ENCODE peak calls at places on chromosome 18, in four cellular contexts. U is PC-9, A is upper lobe of right lung, V is transverse colon. D is an unnamed sample. For H3K27me3 and H3K4me1, the result is how much of the 10 kb centered on the place peaks cover.

GRCh38 chr18:47605093-47605492 is 325.4 kb downstream of the SMAD2 start:
- DNase-seq in U (no peak), A (no peak), V (no peak), D (no peak)

GRCh38 chr18:41842886-41843285 is 112.1 kb upstream of the PIK3C3 start:
- DNase-seq in U (no peak), A (no peak), V (no peak), D (no peak)

GRCh38 chr18:8635087-8635486 is 25.9 kb downstream of the RAB12 start:
- DNase-seq in U (no peak), A (no peak), V (no peak), D (no peak)

GRCh38 chr18:45654677-45655076 is 39.4 kb downstream of the SLC14A2 start:
- DNase-seq in U (no peak), A (no peak), V (no peak), D (no peak)

GRCh38 chr18:9043581-9043980 is 58.9 kb upstream of the NDUFV2 start:
- DNase-seq in U (no peak), A (no peak), V (no peak), D (no peak)

GRCh38 chr18:10797882-10798281 is 272.1 kb downstream of the NAPG start:
- DNase-seq in U (no peak), A (no peak), V (no peak), D (no peak)

GRCh38 chr18:79471048-79471447 is 75.3 kb downstream of the NFATC1 start:
- DNase-seq in U (no peak), A (no peak), V (no peak), D (no peak)

GRCh38 chr18:33578371-33579146 is 540 bp downstream of the ASXL3 start:
- DNase-seq in U (no peak), A (peak), V (peak), D (peak)

DNA sequence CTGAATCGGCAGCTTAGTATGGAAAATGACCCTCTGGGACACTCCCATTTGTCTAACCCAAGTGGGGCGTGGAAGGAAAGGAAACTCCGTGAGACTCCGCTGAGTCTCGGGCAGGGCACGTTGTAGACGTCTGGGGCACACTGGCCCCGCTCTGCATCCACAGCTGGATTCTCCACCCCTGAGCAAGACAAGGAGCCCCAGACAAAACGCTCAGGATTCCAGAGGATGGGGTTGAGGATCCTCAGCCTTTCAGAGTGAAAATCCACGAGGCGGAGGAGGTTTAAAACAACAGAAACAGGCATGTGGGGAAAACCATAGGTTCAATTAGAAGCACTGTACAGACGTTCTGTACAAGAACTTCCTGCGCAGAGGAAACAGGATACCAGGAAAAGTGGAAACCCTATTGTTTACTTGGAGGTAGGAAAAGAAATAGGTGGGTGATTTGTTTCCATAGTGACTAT is 124.9 kb upstream of the ZNF236 start:
- DNase-seq in U (no peak), A (peak), V (peak), D (no peak)
- H3K27me3 ChIP-seq in U (under half), A (under half), V (under half), D (under half)

GRCh38 chr18:23231340-23232021 is 96.2 kb downstream of the CABLES1 start:
- DNase-seq in U (peak), A (no peak), V (peak), D (peak)
- H3K4me1 ChIP-seq in U (under half), A (half or more), V (under half), D (half or more)

GRCh38 chr18:63185979-63186378 is 133.6 kb downstream of the BCL2 start:
- DNase-seq in U (no peak), A (no peak), V (no peak), D (no peak)
- H3K27ac ChIP-seq in U (no peak), A (no peak), V (peak), D (no peak)

GRCh38 chr18:13379930-13380665 is 161.5 kb downstream of the LDLRAD4 start:
- DNase-seq in U (no peak), A (no peak), V (no peak), D (no peak)

GRCh38 chr18:13377496-13377895 is 158.9 kb downstream of the LDLRAD4 start:
- DNase-seq in U (no peak), A (no peak), V (no peak), D (no peak)

GRCh38 chr18:13380671-13381070 is 162.1 kb downstream of the LDLRAD4 start:
- DNase-seq in U (no peak), A (no peak), V (no peak), D (no peak)

GRCh38 chr18:13378150-13378549 is 159.6 kb downstream of the LDLRAD4 start:
- DNase-seq in U (no peak), A (no peak), V (no peak), D (no peak)

GRCh38 chr18:13379062-13379800 is 160.7 kb downstream of the LDLRAD4 start:
- DNase-seq in U (no peak), A (no peak), V (no peak), D (no peak)
- H3K27me3 ChIP-seq in U (half or more), A (under half), V (under half), D (under half)

DNA sequence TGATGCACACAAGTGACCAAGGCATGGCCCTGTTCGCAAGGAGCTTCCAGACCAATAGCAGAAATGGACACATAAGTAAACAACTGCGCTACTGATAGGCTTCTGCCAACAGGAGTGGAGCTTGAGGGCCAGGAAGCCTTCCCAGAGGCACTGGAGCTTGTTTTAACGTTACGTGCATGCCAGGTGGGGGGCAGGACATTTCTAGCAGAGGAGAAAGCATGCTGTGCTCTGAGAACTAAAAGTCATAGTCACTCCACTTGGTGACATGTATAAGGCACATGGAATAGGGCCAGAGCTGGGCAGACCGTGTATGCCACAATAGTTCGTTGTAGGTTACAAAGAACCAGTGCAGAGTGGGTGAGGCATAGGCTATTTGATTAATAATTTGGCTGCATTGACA is 184.2 kb downstream of the NEDD4L start:
- DNase-seq in U (no peak), A (no peak), V (no peak), D (peak)
- H3K4me1 ChIP-seq in U (under half), A (under half), V (half or more), D (half or more)

GRCh38 chr18:3653859-3654441 is 204.0 kb downstream of the TGIF1 start:
- DNase-seq in U (no peak), A (no peak), V (no peak), D (no peak)

GRCh38 chr18:3654442-3655253 is 204.7 kb downstream of the TGIF1 start:
- DNase-seq in U (no peak), A (no peak), V (no peak), D (no peak)

GRCh38 chr18:3653263-3653858 is 203.4 kb downstream of the TGIF1 start:
- DNase-seq in U (no peak), A (no peak), V (no peak), D (no peak)

GRCh38 chr18:3651266-3651665 is 201.3 kb downstream of the TGIF1 start:
- DNase-seq in U (no peak), A (no peak), V (no peak), D (no peak)

GRCh38 chr18:3652380-3653262 is 202.6 kb downstream of the TGIF1 start:
- DNase-seq in U (peak), A (no peak), V (peak), D (no peak)
- H3K27ac ChIP-seq in U (peak), A (no peak), V (peak), D (no peak)

GRCh38 chr18:78240867-78241266 is 738.8 kb upstream of the SALL3 start:
- DNase-seq in U (no peak), A (no peak), V (no peak), D (no peak)

GRCh38 chr18:78242307-78242643 is 737.3 kb upstream of the SALL3 start:
- DNase-seq in U (no peak), A (no peak), V (peak), D (no peak)

GRCh38 chr18:78242796-78243195 is 736.8 kb upstream of the SALL3 start:
- DNase-seq in U (no peak), A (no peak), V (no peak), D (no peak)

GRCh38 chr18:78240091-78240490 is 739.5 kb upstream of the SALL3 start:
- DNase-seq in U (no peak), A (no peak), V (no peak), D (no peak)

GRCh38 chr18:78241535-78242306 is 737.9 kb upstream of the SALL3 start:
- DNase-seq in U (no peak), A (no peak), V (no peak), D (no peak)
- H3K27me3 ChIP-seq in U (half or more), A (under half), V (under half), D (under half)

DNA sequence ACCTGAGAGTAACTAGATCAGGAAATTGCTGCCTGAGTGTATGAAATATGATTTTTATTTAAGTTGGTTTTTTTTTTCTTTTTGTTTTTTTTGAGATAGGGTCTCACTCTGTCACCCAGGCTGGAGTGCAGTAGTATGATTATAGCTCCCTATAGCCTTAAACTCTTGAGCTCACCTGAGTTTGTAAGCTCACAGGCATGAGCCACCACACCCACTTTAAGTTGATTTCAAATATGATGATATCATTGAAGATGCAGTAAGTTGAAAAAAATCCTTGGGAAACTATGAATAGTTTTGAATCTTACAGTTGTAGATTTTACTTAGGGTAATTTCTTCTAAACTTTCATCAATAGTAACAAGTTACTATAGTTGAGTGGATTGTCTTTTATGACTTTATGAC is 234.7 kb downstream of the ZNF407 start:
- DNase-seq in U (no peak), A (no peak), V (no peak), D (no peak)
- H3K4me1 ChIP-seq in U (under half), A (under half), V (under half), D (under half)